ENCODE peak calls at places on chromosomes 7 and 10, in four cellular contexts. P is GM12891, G is GM12878, I is K562. Z is an unnamed sample.
A peak's percentile ranks its signal among the peaks of the same experiment; 100 is the strongest.

GRCh38 chr10:78520737-78521430 is 487.2 kb downstream of the RPS24 start:
- DNase-seq in G (no peak), P (no peak), I (no peak), Z (no peak)

GRCh38 chr7:1449501-1449900 is 9.8 kb downstream of the MICALL2 start:
- DNase-seq in P (no peak), I (no peak), G (no peak), Z (no peak)

GRCh38 chr7:103071000-103071399 is 3.6 kb downstream of the FBXL13 start:
- DNase-seq in I (no peak), P (no peak), G (no peak), Z (no peak)

GRCh38 chr10:59362991-59363390 is 642 bp upstream of the FAM13C start:
- DNase-seq in P (no peak), I (no peak), G (no peak), Z (no peak)

GRCh38 chr10:17038627-17039026 is 91.0 kb downstream of the CUBN start:
- DNase-seq in G (no peak), I (no peak), P (no peak), Z (no peak)

GRCh38 chr7:33982425-33982786 is 77.1 kb downstream of the BMPER start:
- DNase-seq in G (no peak), P (no peak), I (no peak), Z (no peak)

GRCh38 chr10:73732931-73733623 is 11.1 kb upstream of the SEC24C start:
- DNase-seq in G (no peak), I (no peak), P (no peak), Z (no peak)

GRCh38 chr10:97186911-97187310 is 1.2 kb upstream of the SLIT1 start:
- DNase-seq in P (no peak), I (no peak), G (no peak), Z (no peak)

GRCh38 chr7:87435546-87435945 is 39.9 kb downstream of the ABCB4 start:
- DNase-seq in I (no peak), P (no peak), G (no peak), Z (no peak)

GRCh38 chr10:108913300-108913699 is 1010.0 kb downstream of the XPNPEP1 start:
- DNase-seq in G (no peak), I (no peak), P (no peak), Z (no peak)

GRCh38 chr7:149773446-149774236 is at the start of gene ZNF467:
- DNase-seq in G (no peak), P (no peak), I (peak; percentile 87), Z (peak; percentile 41)

GRCh38 chr7:116665447-116665996 is 6.5 kb upstream of the MET start:
- DNase-seq in P (no peak), G (no peak), I (no peak), Z (no peak)

GRCh38 chr10:78934499-78934898 is 134.3 kb upstream of the ZMIZ1 start:
- DNase-seq in G (no peak), I (no peak), P (no peak), Z (no peak)

GRCh38 chr7:68550635-68551034 is 1047.6 kb upstream of the AUTS2 start:
- DNase-seq in I (no peak), G (no peak), P (no peak), Z (no peak)

GRCh38 chr10:28411648-28412047 is 108.8 kb upstream of the MPP7 start:
- DNase-seq in G (no peak), I (no peak), P (no peak), Z (no peak)

GRCh38 chr10:61896854-61897661 is 4.4 kb upstream of the ARID5B start:
- DNase-seq in I (peak; percentile 88), G (peak; percentile 85), P (peak; percentile 45), Z (peak; percentile 68)

GRCh38 chr7:18610331-18610948 is 114.9 kb downstream of the HDAC9 start:
- DNase-seq in G (no peak), I (no peak), P (no peak), Z (no peak)

GRCh38 chr10:62043493-62043938 is 142.0 kb downstream of the ARID5B start:
- DNase-seq in I (no peak), P (no peak), G (no peak), Z (no peak)

GRCh38 chr7:65722361-65722792 is 150.5 kb upstream of the VKORC1L1 start:
- DNase-seq in G (peak; percentile 7), I (peak; percentile 54), P (peak; percentile 37), Z (no peak)

GRCh38 chr10:49394933-49395740 is 752 bp downstream of the DRGX start:
- DNase-seq in I (no peak), P (no peak), G (no peak), Z (no peak)

GRCh38 chr7:151008511-151009323 is 15.6 kb downstream of the ATG9B start:
- DNase-seq in P (no peak), G (peak; percentile 39), I (peak; percentile 97), Z (no peak)

GRCh38 chr10:99368646-99369045 is 39.5 kb downstream of the CNNM1 start:
- DNase-seq in I (no peak), P (no peak), G (no peak), Z (no peak)

GRCh38 chr10:94129393-94130130 is 135.8 kb downstream of the PLCE1 start:
- DNase-seq in I (no peak), G (no peak), P (no peak), Z (no peak)

GRCh38 chr10:47087667-47088066 is 176.4 kb downstream of the PTPN20 start:
- DNase-seq in G (no peak), I (no peak), P (no peak), Z (no peak)
- TF ChIP-seq SPI1 in G (no peak), I (no peak), P (no peak), Z (no peak)

DNA sequence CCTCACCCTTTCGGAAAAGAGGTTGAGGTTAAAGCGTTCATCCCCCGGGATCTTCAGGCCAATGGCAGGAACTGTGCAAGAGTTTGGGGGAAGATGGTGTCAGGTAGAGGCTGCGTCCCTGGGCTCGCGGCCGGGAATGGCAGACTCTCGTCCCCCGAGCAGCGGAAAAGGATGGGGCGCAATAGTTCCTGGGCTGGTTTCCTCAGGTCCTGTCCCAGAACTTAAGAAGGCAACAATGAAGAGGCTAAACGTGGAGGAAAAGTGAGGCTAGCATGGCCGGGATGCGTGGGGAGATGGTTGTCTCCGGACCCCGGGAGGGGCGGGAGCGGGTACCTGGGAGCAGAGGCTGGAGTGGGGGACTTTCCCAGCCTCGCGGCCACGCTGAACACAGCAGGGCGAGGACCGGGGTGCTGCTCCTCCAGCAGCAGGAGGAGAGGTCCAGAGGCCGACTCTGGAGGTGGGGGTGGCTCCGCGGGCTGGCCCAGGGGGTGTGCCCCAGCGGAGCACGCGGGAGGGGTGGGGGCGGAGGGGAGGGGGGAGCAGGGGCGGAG is 872 bp downstream of the IRF5 start:
- DNase-seq in P (no peak), I (peak; percentile 62), G (no peak), Z (no peak)
- TF ChIP-seq SPI1 in P (no peak), I (no peak), G (no peak), Z (no peak)

GRCh38 chr7:142879060-142879459 is 6.5 kb downstream of the TRPV6 start:
- DNase-seq in P (no peak), G (no peak), I (no peak), Z (no peak)

GRCh38 chr7:142882338-142882678 is 3.2 kb downstream of the TRPV6 start:
- DNase-seq in P (no peak), G (no peak), I (no peak), Z (no peak)

GRCh38 chr7:142881586-142882337 is 3.8 kb downstream of the TRPV6 start:
- DNase-seq in G (no peak), P (no peak), I (no peak), Z (no peak)

GRCh38 chr7:142883145-142883544 is 2.4 kb downstream of the TRPV6 start:
- DNase-seq in I (no peak), P (no peak), G (no peak), Z (no peak)

DNA sequence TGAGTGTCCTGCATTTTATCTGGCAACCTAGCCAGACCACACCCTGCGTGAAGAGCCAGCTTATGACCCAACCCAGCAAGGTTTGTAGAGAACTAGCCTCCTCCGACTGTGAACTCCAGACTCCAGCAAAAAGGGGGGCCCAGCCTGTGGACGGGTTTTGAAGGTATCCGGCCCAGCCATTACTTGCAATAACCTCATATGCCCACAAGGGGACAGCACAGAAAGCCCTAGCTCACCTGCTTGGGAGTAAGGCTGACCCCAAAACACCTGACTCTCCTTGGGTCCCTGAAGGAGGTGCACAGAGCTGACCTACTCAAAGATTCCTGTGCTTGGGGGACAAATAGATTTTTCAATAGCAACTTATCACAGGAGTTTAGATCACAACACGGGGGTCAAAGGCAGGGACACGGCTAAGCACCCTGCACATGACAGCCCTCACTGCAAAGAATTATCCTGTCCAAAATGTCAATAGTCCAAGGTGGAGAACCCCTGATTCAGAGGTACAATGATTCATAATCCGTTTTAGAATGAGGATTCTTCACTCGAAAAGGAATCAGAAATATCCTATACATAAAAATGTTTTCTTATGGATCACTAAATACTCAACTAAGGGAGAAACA is 4.5 kb downstream of the TRPV6 start:
- DNase-seq in P (peak; percentile 56), I (peak; percentile 85), G (no peak), Z (no peak)
- TF ChIP-seq SPI1 in P (no peak), I (no peak), G (no peak), Z (no peak)

GRCh38 chr7:40986351-40986873 is 716.5 kb downstream of the INHBA start:
- DNase-seq in P (no peak), G (no peak), I (no peak), Z (no peak)
- TF ChIP-seq SPI1 in P (no peak), G (no peak), I (no peak), Z (no peak)

DNA sequence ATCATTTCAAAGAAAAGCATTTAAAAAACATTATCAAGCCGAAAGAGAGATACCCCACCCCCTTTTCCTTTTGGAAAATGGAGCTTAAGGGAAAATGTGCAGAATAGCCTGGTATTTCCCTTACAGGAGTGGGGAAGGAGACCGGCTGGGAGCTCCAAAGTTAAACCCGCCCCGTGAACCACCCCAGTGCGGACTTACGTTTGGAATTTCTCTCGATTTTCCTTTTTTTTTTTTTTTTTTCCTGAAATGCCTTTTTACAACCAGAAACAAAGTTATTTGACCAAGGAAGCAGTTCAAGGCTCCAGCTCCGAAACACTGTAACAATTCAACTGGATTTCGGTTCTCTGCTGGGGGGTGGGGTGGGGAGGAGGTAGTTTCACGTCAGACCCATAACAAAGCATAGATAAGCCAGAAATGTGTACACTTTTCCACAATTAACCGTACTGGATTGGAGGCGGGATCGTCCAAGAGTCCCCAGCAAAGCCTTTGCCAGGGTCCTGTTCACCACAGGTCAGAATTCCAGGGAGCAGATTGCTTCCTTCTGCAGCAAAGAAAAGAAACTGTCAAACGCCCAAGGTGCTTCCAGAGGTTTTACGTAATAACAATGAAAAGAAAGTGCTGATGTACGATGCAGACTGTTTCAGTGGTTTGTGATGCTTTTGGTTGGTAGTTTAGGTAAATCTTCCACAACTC is 6.7 kb downstream of the SKIDA1 start:
- DNase-seq in I (no peak), P (no peak), G (no peak), Z (no peak)
- TF ChIP-seq SPI1 in I (no peak), P (no peak), G (no peak), Z (no peak)

GRCh38 chr7:73851410-73852338 is 9.3 kb upstream of the TMEM270 start:
- DNase-seq in G (peak; percentile 41), P (no peak), I (peak; percentile 65), Z (no peak)
- TF ChIP-seq SPI1 in G (no peak), P (no peak), I (no peak), Z (no peak)

GRCh38 chr10:119409906-119410305 is 132.6 kb downstream of the RGS10 start:
- DNase-seq in G (no peak), P (no peak), I (no peak), Z (no peak)
- TF ChIP-seq SPI1 in G (no peak), P (no peak), I (no peak), Z (no peak)

Z was measured in HL-60.